ENCODE peak calls at places on chromosome 18, in seven cellular contexts. A is upper lobe of right lung, V is GM06990, P is thyroid gland, Z is GM13977, F is WERI-Rb-1, K is sigmoid colon. Q is an unnamed sample.
A peak's percentile ranks its signal among the peaks of the same experiment; 100 is the strongest.

GRCh38 chr18:74251297-74252031 is 40.3 kb downstream of the CYB5A start:
- DNase-seq in V (no peak), Z (no peak), F (no peak), K (no peak), P (no peak), A (no peak), Q (peak; percentile 17)

GRCh38 chr18:3529077-3529476 is 79.1 kb downstream of the TGIF1 start:
- DNase-seq in F (no peak), P (no peak), A (no peak), Z (no peak), K (no peak), V (no peak), Q (no peak)

GRCh38 chr18:59848002-59848401 is 51.8 kb upstream of the PMAIP1 start:
- DNase-seq in K (no peak), Z (peak; percentile 62), P (no peak), F (no peak), V (peak; percentile 58), A (no peak), Q (no peak)

GRCh38 chr18:53018791-53019190 is 678.8 kb downstream of the DCC start:
- DNase-seq in F (no peak), A (no peak), K (no peak), Z (no peak), P (no peak), V (no peak), Q (no peak)

GRCh38 chr18:21261352-21261751 is 19.3 kb downstream of the GREB1L start:
- DNase-seq in A (no peak), V (no peak), F (no peak), K (no peak), P (no peak), Z (no peak), Q (no peak)

GRCh38 chr18:80034852-80035406 is 695 bp downstream of the RBFA start:
- DNase-seq in A (no peak), F (no peak), K (no peak), Z (no peak), V (no peak), P (no peak), Q (no peak)

GRCh38 chr18:47932603-47933002 is 2.1 kb upstream of the SMAD2 start:
- DNase-seq in V (no peak), A (no peak), P (peak; percentile 26), Z (no peak), F (peak; percentile 79), K (no peak), Q (peak; percentile 18)

GRCh38 chr18:9150116-9150515 is 13.5 kb downstream of the ANKRD12 start:
- DNase-seq in P (no peak), F (no peak), K (no peak), A (no peak), Z (no peak), V (no peak), Q (no peak)

GRCh38 chr18:74252032-74252380 is 39.8 kb downstream of the CYB5A start:
- DNase-seq in Z (no peak), P (peak; percentile 30), F (no peak), V (no peak), K (no peak), A (no peak), Q (no peak)

GRCh38 chr18:48680871-48681270 is 142.0 kb downstream of the CTIF start:
- DNase-seq in A (no peak), Z (no peak), P (peak; percentile 10), F (no peak), K (peak; percentile 76), V (no peak), Q (no peak)

GRCh38 chr18:41881285-41881684 is 73.7 kb upstream of the PIK3C3 start:
- DNase-seq in P (no peak), K (no peak), Z (no peak), A (no peak), F (no peak), V (no peak), Q (no peak)

GRCh38 chr18:37476182-37476581 is 89.4 kb downstream of the CELF4 start:
- DNase-seq in K (no peak), P (peak; percentile 12), A (no peak), F (peak; percentile 59), V (no peak), Z (peak; percentile 60), Q (peak; percentile 52)

GRCh38 chr18:1270081-1270480 is 365.4 kb downstream of the ADCYAP1 start:
- DNase-seq in V (no peak), Z (no peak), K (no peak), A (no peak), P (no peak), F (no peak), Q (no peak)

DNA sequence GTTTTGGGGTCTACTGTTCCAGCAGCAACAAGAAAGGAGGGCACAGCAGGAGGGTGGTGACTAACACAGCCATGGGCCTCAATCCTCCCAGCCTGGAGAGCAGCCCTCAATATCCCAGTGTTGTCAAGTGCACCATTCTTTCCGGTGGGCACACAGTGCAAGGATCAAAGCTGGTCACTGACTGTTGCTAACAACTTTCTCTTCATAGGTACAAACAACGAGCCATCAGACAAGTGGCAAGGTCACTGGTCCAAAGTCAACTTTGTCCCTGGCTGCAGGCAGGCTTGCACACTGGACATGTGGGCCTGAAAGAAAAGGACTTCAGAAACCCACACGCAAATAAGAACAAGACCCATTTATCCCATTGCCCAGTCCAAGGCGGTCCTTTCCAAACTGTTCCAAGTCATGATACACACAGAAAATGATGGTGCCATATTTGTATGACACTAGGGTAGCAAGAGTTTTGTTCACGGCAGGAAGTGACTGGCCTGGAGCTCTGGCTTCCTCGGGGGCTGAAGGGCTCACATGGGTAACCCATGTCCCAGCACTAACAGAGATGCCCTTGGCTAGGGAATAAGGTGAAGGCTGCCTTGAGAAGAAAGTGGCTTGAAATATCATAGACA is 57.0 kb downstream of the KCTD1 start:
- DNase-seq in K (no peak), V (no peak), F (no peak), Z (no peak), A (no peak), P (no peak), Q (no peak)
- TF ChIP-seq CTCF in K (no peak), V (no peak), F (no peak), Z (no peak), A (no peak), P (no peak), Q (no peak)

GRCh38 chr18:51623653-51624052 is 426.2 kb upstream of the MEX3C start:
- DNase-seq in Z (no peak), A (no peak), F (no peak), V (no peak), P (no peak), K (no peak), Q (no peak)

GRCh38 chr18:51619283-51619682 is 421.8 kb upstream of the MEX3C start:
- DNase-seq in Z (no peak), P (no peak), V (no peak), A (no peak), K (no peak), F (no peak), Q (no peak)

GRCh38 chr18:51622676-51623075 is 425.2 kb upstream of the MEX3C start:
- DNase-seq in A (no peak), P (no peak), V (no peak), Z (no peak), K (no peak), F (peak; percentile 89), Q (no peak)

GRCh38 chr18:51624311-51624710 is 426.8 kb upstream of the MEX3C start:
- DNase-seq in F (no peak), Z (no peak), V (no peak), A (no peak), K (no peak), P (no peak), Q (no peak)

DNA sequence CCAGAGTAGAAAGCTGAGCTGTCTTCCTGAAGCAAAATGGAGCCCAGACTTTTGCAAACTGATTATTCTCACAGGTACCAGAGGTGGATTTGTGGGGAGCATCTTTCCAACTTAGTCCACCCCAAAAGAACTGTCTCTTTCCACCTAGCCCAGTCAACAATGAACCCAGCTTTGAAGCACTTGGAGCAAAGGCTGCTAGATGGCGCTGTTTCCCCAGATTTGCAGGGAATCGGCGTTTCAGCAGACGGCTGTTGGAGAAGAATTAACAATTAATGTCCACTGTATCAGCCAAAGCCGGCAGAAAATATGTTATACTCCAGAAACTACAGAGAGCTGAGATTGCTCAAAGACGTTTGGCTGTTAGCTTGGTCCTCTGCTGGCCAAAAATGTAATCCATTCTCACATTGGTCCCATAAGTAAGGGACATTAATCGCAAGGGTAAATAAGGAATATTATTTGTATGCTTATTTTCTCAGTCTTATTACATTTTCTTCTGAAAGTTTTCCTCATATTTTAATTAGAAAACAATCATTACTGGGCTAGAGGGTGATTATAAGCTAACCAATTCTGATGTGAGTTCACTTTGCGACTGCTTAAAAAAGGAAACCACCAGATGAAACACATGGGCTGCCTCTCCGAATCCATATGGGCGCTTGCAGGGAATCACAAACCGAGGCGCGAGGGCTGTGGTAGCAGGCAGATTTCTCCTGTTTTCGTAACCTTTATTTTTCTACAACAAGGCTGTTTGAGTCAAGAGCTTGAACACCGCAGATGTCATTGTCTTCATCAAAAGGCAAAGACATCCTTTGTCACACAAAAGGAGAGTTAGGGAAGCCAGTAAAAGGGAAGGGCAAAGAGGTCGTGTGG is 423.9 kb upstream of the MEX3C start:
- DNase-seq in K (no peak), P (peak; percentile 62), F (peak; percentile 84), V (no peak), Z (peak; percentile 57), A (peak; percentile 64), Q (peak; percentile 66)
- TF ChIP-seq CTCF in K (peak; percentile 25), P (no peak), F (peak; percentile 92), V (peak; percentile 90), Z (peak; percentile 88), A (peak; percentile 68), Q (peak; percentile 82)

GRCh38 chr18:76923485-76924085 is 101.2 kb downstream of the ZNF236 start:
- DNase-seq in V (no peak), P (peak; percentile 14), Z (no peak), K (no peak), A (no peak), F (peak; percentile 71), Q (peak; percentile 55)
- TF ChIP-seq CTCF in V (peak; percentile 65), P (no peak), Z (peak; percentile 44), K (no peak), A (no peak), F (peak; percentile 92), Q (peak; percentile 52)

GRCh38 chr18:58176915-58177717 is 133.1 kb downstream of the NEDD4L start:
- DNase-seq in F (no peak), P (no peak), Z (no peak), A (no peak), K (no peak), V (no peak), Q (peak; percentile 63)

GRCh38 chr18:58172031-58172430 is 128.0 kb downstream of the NEDD4L start:
- DNase-seq in P (no peak), K (no peak), V (no peak), Z (no peak), A (no peak), F (no peak), Q (no peak)

GRCh38 chr18:58177886-58178470 is 134.0 kb downstream of the NEDD4L start:
- DNase-seq in A (no peak), F (no peak), K (no peak), Z (no peak), P (no peak), V (no peak), Q (no peak)

GRCh38 chr18:58174285-58174684 is 130.3 kb downstream of the NEDD4L start:
- DNase-seq in A (no peak), P (no peak), V (no peak), Z (no peak), K (no peak), F (no peak), Q (no peak)

DNA sequence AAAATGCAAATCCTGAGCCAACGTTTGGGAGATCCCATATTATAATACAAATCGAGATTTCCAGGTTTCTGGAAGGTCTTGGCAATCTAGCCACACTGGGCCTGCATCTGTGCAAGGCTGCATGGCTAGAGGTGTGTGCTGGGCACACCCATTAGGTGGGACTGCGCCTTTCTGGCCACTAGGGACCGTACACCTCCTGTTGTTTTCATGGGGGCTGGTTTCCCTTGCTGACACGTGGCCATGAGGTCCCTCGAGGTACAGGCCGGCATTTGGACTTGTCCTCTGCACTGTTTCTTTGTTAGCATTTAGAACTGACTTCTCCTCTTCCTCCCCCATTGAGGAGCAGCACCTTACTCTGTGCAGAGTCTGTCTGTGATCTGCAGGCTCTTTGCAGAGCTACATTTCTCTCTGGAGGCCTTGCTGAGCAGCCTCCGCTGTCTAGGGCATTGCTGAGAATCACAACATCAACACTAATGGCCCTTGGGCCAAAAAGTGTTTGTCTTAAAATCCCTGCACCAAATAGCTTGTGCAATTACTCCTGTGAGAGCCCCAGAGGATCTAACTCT is 131.2 kb downstream of the NEDD4L start:
- DNase-seq in P (no peak), Z (no peak), V (no peak), F (no peak), K (no peak), A (no peak), Q (no peak)
- TF ChIP-seq CTCF in P (no peak), Z (no peak), V (no peak), F (peak; percentile 60), K (no peak), A (no peak), Q (peak; percentile 18)

Q was measured in Calu3.